ENCODE peak calls at places on chromosomes 2 and 18, in four cellular contexts. One of them, this sample, is unnamed.

GRCh38 chr2:151287513-151288250 is 1.8 kb downstream of the NMI start:
- DNase-seq in breast epithelium: no peak
- DNase-seq in activated naive CD4-positive, alpha-beta T cell treated with anti-CD3 and anti-CD28 coated beads, Interleukin-2, amount 50 U/mL, for 16 hours: no peak
- DNase-seq in OCI-LY7: no peak
- DNase-seq in this sample: no peak

GRCh38 chr2:25814681-25815080 is 63.6 kb downstream of the ASXL2 start:
- DNase-seq in activated naive CD4-positive, alpha-beta T cell treated with anti-CD3 and anti-CD28 coated beads, Interleukin-2, amount 50 U/mL, for 16 hours: no peak
- DNase-seq in OCI-LY7: no peak
- DNase-seq in breast epithelium: no peak
- DNase-seq in this sample: no peak

GRCh38 chr2:234091883-234092282 is 41.4 kb downstream of the SPP2 start:
- DNase-seq in breast epithelium: no peak
- DNase-seq in activated naive CD4-positive, alpha-beta T cell treated with anti-CD3 and anti-CD28 coated beads, Interleukin-2, amount 50 U/mL, for 16 hours: no peak
- DNase-seq in OCI-LY7: no peak
- DNase-seq in this sample: no peak

GRCh38 chr2:130336877-130337734 is 5.6 kb upstream of the IMP4 start:
- DNase-seq in activated naive CD4-positive, alpha-beta T cell treated with anti-CD3 and anti-CD28 coated beads, Interleukin-2, amount 50 U/mL, for 16 hours: peak; percentile 48
- DNase-seq in breast epithelium: peak; percentile 93
- DNase-seq in OCI-LY7: no peak
- DNase-seq in this sample: peak; percentile 85

GRCh38 chr18:42156266-42156665 is 201.2 kb downstream of the PIK3C3 start:
- DNase-seq in breast epithelium: no peak
- DNase-seq in OCI-LY7: no peak
- DNase-seq in activated naive CD4-positive, alpha-beta T cell treated with anti-CD3 and anti-CD28 coated beads, Interleukin-2, amount 50 U/mL, for 16 hours: no peak
- DNase-seq in this sample: no peak

GRCh38 chr2:201152999-201153398 is 29.9 kb upstream of the CASP10 start:
- DNase-seq in activated naive CD4-positive, alpha-beta T cell treated with anti-CD3 and anti-CD28 coated beads, Interleukin-2, amount 50 U/mL, for 16 hours: no peak
- DNase-seq in OCI-LY7: no peak
- DNase-seq in breast epithelium: no peak
- DNase-seq in this sample: no peak

GRCh38 chr2:30871440-30871839 is 64.2 kb upstream of the CAPN13 start:
- DNase-seq in OCI-LY7: no peak
- DNase-seq in activated naive CD4-positive, alpha-beta T cell treated with anti-CD3 and anti-CD28 coated beads, Interleukin-2, amount 50 U/mL, for 16 hours: no peak
- DNase-seq in breast epithelium: no peak
- DNase-seq in this sample: no peak

GRCh38 chr2:67840460-67841068 is 222.2 kb downstream of the C1D start:
- DNase-seq in breast epithelium: peak; percentile 62
- DNase-seq in OCI-LY7: peak; percentile 65
- DNase-seq in activated naive CD4-positive, alpha-beta T cell treated with anti-CD3 and anti-CD28 coated beads, Interleukin-2, amount 50 U/mL, for 16 hours: peak; percentile 15
- DNase-seq in this sample: peak; percentile 80

GRCh38 chr2:26720322-26721166 is 28.0 kb downstream of the KCNK3 start:
- DNase-seq in breast epithelium: peak; percentile 68
- DNase-seq in activated naive CD4-positive, alpha-beta T cell treated with anti-CD3 and anti-CD28 coated beads, Interleukin-2, amount 50 U/mL, for 16 hours: no peak
- DNase-seq in OCI-LY7: no peak
- DNase-seq in this sample: peak; percentile 95

GRCh38 chr2:152387046-152387445 is 52.1 kb downstream of the FMNL2 start:
- DNase-seq in breast epithelium: no peak
- DNase-seq in activated naive CD4-positive, alpha-beta T cell treated with anti-CD3 and anti-CD28 coated beads, Interleukin-2, amount 50 U/mL, for 16 hours: no peak
- DNase-seq in OCI-LY7: no peak
- DNase-seq in this sample: no peak

GRCh38 chr2:196201229-196201998 is 30.0 kb upstream of the STK17B start:
- DNase-seq in OCI-LY7: no peak
- DNase-seq in breast epithelium: no peak
- DNase-seq in activated naive CD4-positive, alpha-beta T cell treated with anti-CD3 and anti-CD28 coated beads, Interleukin-2, amount 50 U/mL, for 16 hours: no peak
- DNase-seq in this sample: no peak

GRCh38 chr18:45739848-45740247 is 15.9 kb downstream of the SLC14A1 start:
- DNase-seq in activated naive CD4-positive, alpha-beta T cell treated with anti-CD3 and anti-CD28 coated beads, Interleukin-2, amount 50 U/mL, for 16 hours: no peak
- DNase-seq in OCI-LY7: no peak
- DNase-seq in breast epithelium: no peak
- DNase-seq in this sample: no peak

GRCh38 chr18:3481696-3482210 is 31.8 kb downstream of the TGIF1 start:
- DNase-seq in breast epithelium: no peak
- DNase-seq in OCI-LY7: peak; percentile 74
- DNase-seq in activated naive CD4-positive, alpha-beta T cell treated with anti-CD3 and anti-CD28 coated beads, Interleukin-2, amount 50 U/mL, for 16 hours: peak; percentile 31
- DNase-seq in this sample: no peak

GRCh38 chr2:231133365-231134114 is 8.7 kb upstream of the HTR2B start:
- DNase-seq in activated naive CD4-positive, alpha-beta T cell treated with anti-CD3 and anti-CD28 coated beads, Interleukin-2, amount 50 U/mL, for 16 hours: no peak
- DNase-seq in breast epithelium: no peak
- DNase-seq in OCI-LY7: no peak
- DNase-seq in this sample: no peak

GRCh38 chr2:148640767-148641166 is 3.8 kb upstream of the EPC2 start:
- DNase-seq in breast epithelium: no peak
- DNase-seq in activated naive CD4-positive, alpha-beta T cell treated with anti-CD3 and anti-CD28 coated beads, Interleukin-2, amount 50 U/mL, for 16 hours: no peak
- DNase-seq in OCI-LY7: no peak
- DNase-seq in this sample: no peak

This sample was measured in thyroid gland.